ENCODE peak calls at places on chromosomes 2 and 18, in seven cellular contexts. One of them, this sample, is unnamed.

GRCh38 chr2:39494784-39495251 is 57.7 kb upstream of the MAP4K3 start:
- DNase-seq in stimulated activated CD8-positive, alpha-beta memory T cell treated with anti-CD3 and anti-CD28 coated beads, Interleukin-15, amount 100 ng/mL, for 48 hours: peak
- DNase-seq in heart left ventricle: peak
- DNase-seq in HFF-Myc: peak
- DNase-seq in MV-4-11: no peak
- DNase-seq in cerebellar cortex: no peak
- DNase-seq in GM10248: peak
- DNase-seq in this sample: no peak

GRCh38 chr18:76421291-76422078 is 73.6 kb downstream of the ZNF516 start:
- DNase-seq in stimulated activated CD8-positive, alpha-beta memory T cell treated with anti-CD3 and anti-CD28 coated beads, Interleukin-15, amount 100 ng/mL, for 48 hours: no peak
- DNase-seq in heart left ventricle: no peak
- DNase-seq in HFF-Myc: no peak
- DNase-seq in MV-4-11: no peak
- DNase-seq in cerebellar cortex: no peak
- DNase-seq in GM10248: no peak
- DNase-seq in this sample: no peak

GRCh38 chr18:9782073-9782857 is 74.2 kb downstream of the RAB31 start:
- DNase-seq in stimulated activated CD8-positive, alpha-beta memory T cell treated with anti-CD3 and anti-CD28 coated beads, Interleukin-15, amount 100 ng/mL, for 48 hours: no peak
- DNase-seq in heart left ventricle: no peak
- DNase-seq in HFF-Myc: peak
- DNase-seq in MV-4-11: peak
- DNase-seq in cerebellar cortex: no peak
- DNase-seq in GM10248: no peak
- DNase-seq in this sample: peak

GRCh38 chr2:239133945-239134570 is 266.8 kb downstream of the HDAC4 start:
- DNase-seq in stimulated activated CD8-positive, alpha-beta memory T cell treated with anti-CD3 and anti-CD28 coated beads, Interleukin-15, amount 100 ng/mL, for 48 hours: no peak
- DNase-seq in heart left ventricle: no peak
- DNase-seq in HFF-Myc: no peak
- DNase-seq in MV-4-11: no peak
- DNase-seq in cerebellar cortex: no peak
- DNase-seq in GM10248: no peak
- DNase-seq in this sample: no peak

GRCh38 chr2:173134703-173135102 is 59.1 kb downstream of the MAP3K20 start:
- DNase-seq in stimulated activated CD8-positive, alpha-beta memory T cell treated with anti-CD3 and anti-CD28 coated beads, Interleukin-15, amount 100 ng/mL, for 48 hours: no peak
- DNase-seq in heart left ventricle: no peak
- DNase-seq in HFF-Myc: no peak
- DNase-seq in MV-4-11: peak
- DNase-seq in cerebellar cortex: no peak
- DNase-seq in GM10248: no peak
- DNase-seq in this sample: peak

GRCh38 chr2:18077724-18078123 is 199.3 kb downstream of the KCNS3 start:
- DNase-seq in stimulated activated CD8-positive, alpha-beta memory T cell treated with anti-CD3 and anti-CD28 coated beads, Interleukin-15, amount 100 ng/mL, for 48 hours: no peak
- DNase-seq in heart left ventricle: no peak
- DNase-seq in HFF-Myc: peak
- DNase-seq in MV-4-11: peak
- DNase-seq in cerebellar cortex: no peak
- DNase-seq in GM10248: no peak
- DNase-seq in this sample: no peak

GRCh38 chr2:69576895-69577294 is 66.6 kb downstream of the AAK1 start:
- DNase-seq in stimulated activated CD8-positive, alpha-beta memory T cell treated with anti-CD3 and anti-CD28 coated beads, Interleukin-15, amount 100 ng/mL, for 48 hours: no peak
- DNase-seq in heart left ventricle: no peak
- DNase-seq in HFF-Myc: no peak
- DNase-seq in MV-4-11: peak
- DNase-seq in cerebellar cortex: no peak
- DNase-seq in GM10248: no peak
- DNase-seq in this sample: no peak

GRCh38 chr2:313991-314390 is 26.1 kb upstream of the ALKAL2 start:
- DNase-seq in stimulated activated CD8-positive, alpha-beta memory T cell treated with anti-CD3 and anti-CD28 coated beads, Interleukin-15, amount 100 ng/mL, for 48 hours: no peak
- DNase-seq in heart left ventricle: no peak
- DNase-seq in HFF-Myc: no peak
- DNase-seq in MV-4-11: no peak
- DNase-seq in cerebellar cortex: no peak
- DNase-seq in GM10248: no peak
- DNase-seq in this sample: no peak

GRCh38 chr2:120566331-120567035 is 169.2 kb upstream of the GLI2 start:
- DNase-seq in stimulated activated CD8-positive, alpha-beta memory T cell treated with anti-CD3 and anti-CD28 coated beads, Interleukin-15, amount 100 ng/mL, for 48 hours: no peak
- DNase-seq in heart left ventricle: peak
- DNase-seq in HFF-Myc: no peak
- DNase-seq in MV-4-11: no peak
- DNase-seq in cerebellar cortex: peak
- DNase-seq in GM10248: no peak
- DNase-seq in this sample: no peak

GRCh38 chr2:177161741-177162440 is 50.7 kb upstream of the HNRNPA3 start:
- DNase-seq in stimulated activated CD8-positive, alpha-beta memory T cell treated with anti-CD3 and anti-CD28 coated beads, Interleukin-15, amount 100 ng/mL, for 48 hours: no peak
- DNase-seq in heart left ventricle: no peak
- DNase-seq in HFF-Myc: no peak
- DNase-seq in MV-4-11: peak
- DNase-seq in cerebellar cortex: peak
- DNase-seq in GM10248: no peak
- DNase-seq in this sample: peak

GRCh38 chr2:143379955-143380354 is 250.7 kb downstream of the ARHGAP15 start:
- DNase-seq in stimulated activated CD8-positive, alpha-beta memory T cell treated with anti-CD3 and anti-CD28 coated beads, Interleukin-15, amount 100 ng/mL, for 48 hours: no peak
- DNase-seq in heart left ventricle: no peak
- DNase-seq in HFF-Myc: no peak
- DNase-seq in MV-4-11: no peak
- DNase-seq in cerebellar cortex: no peak
- DNase-seq in GM10248: no peak
- DNase-seq in this sample: no peak

GRCh38 chr2:182521453-182522427 is 94.9 kb upstream of the PDE1A start:
- DNase-seq in stimulated activated CD8-positive, alpha-beta memory T cell treated with anti-CD3 and anti-CD28 coated beads, Interleukin-15, amount 100 ng/mL, for 48 hours: no peak
- DNase-seq in heart left ventricle: no peak
- DNase-seq in HFF-Myc: no peak
- DNase-seq in MV-4-11: no peak
- DNase-seq in cerebellar cortex: peak
- DNase-seq in GM10248: no peak
- DNase-seq in this sample: no peak

GRCh38 chr2:28152585-28153284 is 239.9 kb upstream of the FOSL2 start:
- DNase-seq in stimulated activated CD8-positive, alpha-beta memory T cell treated with anti-CD3 and anti-CD28 coated beads, Interleukin-15, amount 100 ng/mL, for 48 hours: no peak
- DNase-seq in heart left ventricle: no peak
- DNase-seq in HFF-Myc: no peak
- DNase-seq in MV-4-11: no peak
- DNase-seq in cerebellar cortex: no peak
- DNase-seq in GM10248: no peak
- DNase-seq in this sample: no peak

GRCh38 chr2:85822766-85823165 is 66.0 kb downstream of the ST3GAL5 start:
- DNase-seq in stimulated activated CD8-positive, alpha-beta memory T cell treated with anti-CD3 and anti-CD28 coated beads, Interleukin-15, amount 100 ng/mL, for 48 hours: no peak
- DNase-seq in heart left ventricle: no peak
- DNase-seq in HFF-Myc: no peak
- DNase-seq in MV-4-11: no peak
- DNase-seq in cerebellar cortex: no peak
- DNase-seq in GM10248: no peak
- DNase-seq in this sample: no peak

GRCh38 chr2:114057638-114058037 is 167.7 kb downstream of the ACTR3 start:
- DNase-seq in stimulated activated CD8-positive, alpha-beta memory T cell treated with anti-CD3 and anti-CD28 coated beads, Interleukin-15, amount 100 ng/mL, for 48 hours: no peak
- DNase-seq in heart left ventricle: no peak
- DNase-seq in HFF-Myc: no peak
- DNase-seq in MV-4-11: no peak
- DNase-seq in cerebellar cortex: no peak
- DNase-seq in GM10248: no peak
- DNase-seq in this sample: no peak

GRCh38 chr2:125471963-125472362 is 1184.0 kb upstream of the GYPC start:
- DNase-seq in stimulated activated CD8-positive, alpha-beta memory T cell treated with anti-CD3 and anti-CD28 coated beads, Interleukin-15, amount 100 ng/mL, for 48 hours: no peak
- DNase-seq in heart left ventricle: no peak
- DNase-seq in HFF-Myc: no peak
- DNase-seq in MV-4-11: no peak
- DNase-seq in cerebellar cortex: no peak
- DNase-seq in GM10248: peak
- DNase-seq in this sample: no peak

GRCh38 chr2:96547751-96548161 is 11.2 kb downstream of the ARID5A start:
- DNase-seq in stimulated activated CD8-positive, alpha-beta memory T cell treated with anti-CD3 and anti-CD28 coated beads, Interleukin-15, amount 100 ng/mL, for 48 hours: no peak
- DNase-seq in heart left ventricle: no peak
- DNase-seq in HFF-Myc: no peak
- DNase-seq in MV-4-11: no peak
- DNase-seq in cerebellar cortex: peak
- DNase-seq in GM10248: no peak
- DNase-seq in this sample: no peak

GRCh38 chr2:196336715-196337617 is 165.6 kb upstream of the STK17B start:
- DNase-seq in stimulated activated CD8-positive, alpha-beta memory T cell treated with anti-CD3 and anti-CD28 coated beads, Interleukin-15, amount 100 ng/mL, for 48 hours: no peak
- DNase-seq in heart left ventricle: no peak
- DNase-seq in HFF-Myc: no peak
- DNase-seq in MV-4-11: no peak
- DNase-seq in cerebellar cortex: peak
- DNase-seq in GM10248: no peak
- DNase-seq in this sample: peak

GRCh38 chr2:58660046-58660445 is 418.9 kb upstream of the FANCL start:
- DNase-seq in stimulated activated CD8-positive, alpha-beta memory T cell treated with anti-CD3 and anti-CD28 coated beads, Interleukin-15, amount 100 ng/mL, for 48 hours: no peak
- DNase-seq in heart left ventricle: no peak
- DNase-seq in HFF-Myc: no peak
- DNase-seq in MV-4-11: no peak
- DNase-seq in cerebellar cortex: no peak
- DNase-seq in GM10248: no peak
- DNase-seq in this sample: no peak

GRCh38 chr2:51717318-51717717 is 685.4 kb upstream of the NRXN1 start:
- DNase-seq in stimulated activated CD8-positive, alpha-beta memory T cell treated with anti-CD3 and anti-CD28 coated beads, Interleukin-15, amount 100 ng/mL, for 48 hours: no peak
- DNase-seq in heart left ventricle: no peak
- DNase-seq in HFF-Myc: no peak
- DNase-seq in MV-4-11: no peak
- DNase-seq in cerebellar cortex: no peak
- DNase-seq in GM10248: no peak
- DNase-seq in this sample: no peak

GRCh38 chr2:75055820-75056675 is 97.6 kb downstream of the POLE4 start:
- DNase-seq in stimulated activated CD8-positive, alpha-beta memory T cell treated with anti-CD3 and anti-CD28 coated beads, Interleukin-15, amount 100 ng/mL, for 48 hours: no peak
- DNase-seq in heart left ventricle: no peak
- DNase-seq in HFF-Myc: no peak
- DNase-seq in MV-4-11: no peak
- DNase-seq in cerebellar cortex: no peak
- DNase-seq in GM10248: peak
- DNase-seq in this sample: no peak

GRCh38 chr2:115549731-115550130 is 1107.3 kb downstream of the DPP10 start:
- DNase-seq in stimulated activated CD8-positive, alpha-beta memory T cell treated with anti-CD3 and anti-CD28 coated beads, Interleukin-15, amount 100 ng/mL, for 48 hours: no peak
- DNase-seq in heart left ventricle: no peak
- DNase-seq in HFF-Myc: no peak
- DNase-seq in MV-4-11: no peak
- DNase-seq in cerebellar cortex: no peak
- DNase-seq in GM10248: no peak
- DNase-seq in this sample: no peak

GRCh38 chr2:159169187-159169586 is 117.3 kb downstream of the WDSUB1 start:
- DNase-seq in stimulated activated CD8-positive, alpha-beta memory T cell treated with anti-CD3 and anti-CD28 coated beads, Interleukin-15, amount 100 ng/mL, for 48 hours: no peak
- DNase-seq in heart left ventricle: no peak
- DNase-seq in HFF-Myc: no peak
- DNase-seq in MV-4-11: no peak
- DNase-seq in cerebellar cortex: no peak
- DNase-seq in GM10248: no peak
- DNase-seq in this sample: no peak

GRCh38 chr2:222813177-222813843 is 47.5 kb upstream of the ACSL3 start:
- DNase-seq in stimulated activated CD8-positive, alpha-beta memory T cell treated with anti-CD3 and anti-CD28 coated beads, Interleukin-15, amount 100 ng/mL, for 48 hours: peak
- DNase-seq in heart left ventricle: no peak
- DNase-seq in HFF-Myc: no peak
- DNase-seq in MV-4-11: no peak
- DNase-seq in cerebellar cortex: no peak
- DNase-seq in GM10248: peak
- DNase-seq in this sample: no peak

GRCh38 chr18:50944245-50944917 is 23.5 kb upstream of the ELAC1 start:
- DNase-seq in stimulated activated CD8-positive, alpha-beta memory T cell treated with anti-CD3 and anti-CD28 coated beads, Interleukin-15, amount 100 ng/mL, for 48 hours: no peak
- DNase-seq in heart left ventricle: no peak
- DNase-seq in HFF-Myc: no peak
- DNase-seq in MV-4-11: peak
- DNase-seq in cerebellar cortex: no peak
- DNase-seq in GM10248: no peak
- DNase-seq in this sample: no peak

GRCh38 chr18:286515-287310 is 18.9 kb upstream of the THOC1 start:
- DNase-seq in stimulated activated CD8-positive, alpha-beta memory T cell treated with anti-CD3 and anti-CD28 coated beads, Interleukin-15, amount 100 ng/mL, for 48 hours: no peak
- DNase-seq in heart left ventricle: no peak
- DNase-seq in HFF-Myc: no peak
- DNase-seq in MV-4-11: peak
- DNase-seq in cerebellar cortex: peak
- DNase-seq in GM10248: no peak
- DNase-seq in this sample: peak

GRCh38 chr2:237662671-237663093 is 35.3 kb downstream of the LRRFIP1 start:
- DNase-seq in stimulated activated CD8-positive, alpha-beta memory T cell treated with anti-CD3 and anti-CD28 coated beads, Interleukin-15, amount 100 ng/mL, for 48 hours: peak
- DNase-seq in heart left ventricle: peak
- DNase-seq in HFF-Myc: peak
- DNase-seq in MV-4-11: peak
- DNase-seq in cerebellar cortex: peak
- DNase-seq in GM10248: no peak
- DNase-seq in this sample: no peak

GRCh38 chr2:133200684-133201421 is 367.4 kb downstream of the NCKAP5 start:
- DNase-seq in stimulated activated CD8-positive, alpha-beta memory T cell treated with anti-CD3 and anti-CD28 coated beads, Interleukin-15, amount 100 ng/mL, for 48 hours: no peak
- DNase-seq in heart left ventricle: no peak
- DNase-seq in HFF-Myc: peak
- DNase-seq in MV-4-11: no peak
- DNase-seq in cerebellar cortex: no peak
- DNase-seq in GM10248: no peak
- DNase-seq in this sample: no peak

GRCh38 chr2:112924348-112924747 is 13.4 kb downstream of the IL37 start:
- DNase-seq in stimulated activated CD8-positive, alpha-beta memory T cell treated with anti-CD3 and anti-CD28 coated beads, Interleukin-15, amount 100 ng/mL, for 48 hours: no peak
- DNase-seq in heart left ventricle: no peak
- DNase-seq in HFF-Myc: no peak
- DNase-seq in MV-4-11: no peak
- DNase-seq in cerebellar cortex: no peak
- DNase-seq in GM10248: no peak
- DNase-seq in this sample: no peak

GRCh38 chr2:239882781-239883180 is 142.4 kb downstream of the NDUFA10 start:
- DNase-seq in stimulated activated CD8-positive, alpha-beta memory T cell treated with anti-CD3 and anti-CD28 coated beads, Interleukin-15, amount 100 ng/mL, for 48 hours: no peak
- DNase-seq in heart left ventricle: no peak
- DNase-seq in HFF-Myc: no peak
- DNase-seq in MV-4-11: no peak
- DNase-seq in cerebellar cortex: no peak
- DNase-seq in GM10248: no peak
- DNase-seq in this sample: no peak

GRCh38 chr2:210584834-210585233 is 28.4 kb downstream of the CPS1 start:
- DNase-seq in stimulated activated CD8-positive, alpha-beta memory T cell treated with anti-CD3 and anti-CD28 coated beads, Interleukin-15, amount 100 ng/mL, for 48 hours: no peak
- DNase-seq in heart left ventricle: no peak
- DNase-seq in HFF-Myc: no peak
- DNase-seq in MV-4-11: no peak
- DNase-seq in cerebellar cortex: no peak
- DNase-seq in GM10248: no peak
- DNase-seq in this sample: no peak